ENCODE peak calls at places on chromosomes 11 and 22, in four cellular contexts. D is HS-5; M is naive thymus-derived CD8-positive, alpha-beta T cell; X is amniotic epithelial cell. H is an unnamed sample.

GRCh38 chr11:105100976-105101630 is 38.5 kb downstream of the CARD18 start:
- DNase-seq in D (no peak), M (no peak), X (no peak), H (no peak)

GRCh38 chr22:48836673-48837340 is 990.9 kb downstream of the BRD1 start:
- DNase-seq in D (no peak), M (no peak), X (no peak), H (no peak)

GRCh38 chr11:95364324-95365295 is 133.6 kb upstream of the SESN3 start:
- DNase-seq in D (no peak), M (no peak), X (no peak), H (peak)

GRCh38 chr22:36776722-36777121 is 803 bp upstream of the IFT27 start:
- DNase-seq in D (no peak), M (no peak), X (no peak), H (no peak)

GRCh38 chr22:37931893-37932389 is 21.5 kb downstream of the C22orf23 start:
- DNase-seq in D (no peak), M (no peak), X (no peak), H (no peak)

GRCh38 chr22:41206719-41207118 is 1.6 kb downstream of the L3MBTL2 start:
- DNase-seq in D (no peak), M (no peak), X (no peak), H (no peak)

GRCh38 chr22:42693055-42693762 is 27.5 kb downstream of the A4GALT start:
- DNase-seq in D (no peak), M (no peak), X (no peak), H (no peak)

GRCh38 chr11:84290647-84291046 is 1004.5 kb upstream of the CCDC90B start:
- DNase-seq in D (peak), M (no peak), X (peak), H (peak)

GRCh38 chr11:114088836-114089235 is 29.3 kb downstream of the ZBTB16 start:
- DNase-seq in D (no peak), M (no peak), X (no peak), H (no peak)

GRCh38 chr11:116885951-116886629 is 48.7 kb upstream of the APOA1 start:
- DNase-seq in D (no peak), M (no peak), X (peak), H (peak)

GRCh38 chr11:87422566-87422965 is 384.8 kb downstream of the TMEM135 start:
- DNase-seq in D (no peak), M (no peak), X (no peak), H (no peak)

GRCh38 chr11:128741928-128742327 is 48.1 kb downstream of the FLI1 start:
- DNase-seq in D (no peak), M (no peak), X (no peak), H (no peak)

GRCh38 chr11:41431784-41432183 is 27.7 kb downstream of the LRRC4C start:
- DNase-seq in D (no peak), M (no peak), X (no peak), H (no peak)

GRCh38 chr11:64659417-64660144 is 63.4 kb downstream of the NRXN2 start:
- DNase-seq in D (peak), M (no peak), X (peak), H (peak)

GRCh38 chr11:36300651-36301050 is 4.6 kb downstream of the PRR5L start:
- DNase-seq in D (no peak), M (no peak), X (no peak), H (peak)

GRCh38 chr22:27480487-27480886 is 321.1 kb downstream of the MN1 start:
- DNase-seq in D (no peak), M (no peak), X (no peak), H (no peak)